ENCODE peak calls at places on chromosomes 5 and 9, in four cellular contexts. Z is NCI-H2081, S is dorsolateral prefrontal cortex, C is substantia nigra. E is an unnamed sample.
A peak's percentile ranks its signal among the peaks of the same experiment; 100 is the strongest.

GRCh38 chr5:145943674-145944121 is 7.3 kb downstream of the SH3RF2 start:
- DNase-seq in Z (no peak), S (no peak), C (no peak), E (peak; percentile 57)

GRCh38 chr9:121059998-121060636 is 10.0 kb upstream of the C5 start:
- DNase-seq in Z (peak; percentile 55), S (no peak), C (no peak), E (peak; percentile 59)

GRCh38 chr5:122102825-122103224 is 24.8 kb upstream of the LOX start:
- DNase-seq in C (no peak), S (no peak), Z (no peak), E (no peak)

GRCh38 chr5:93017854-93018253 is 563.2 kb downstream of the NR2F1-AS1 start:
- DNase-seq in Z (no peak), S (no peak), C (no peak), E (no peak)

GRCh38 chr5:90421136-90421535 is 11.6 kb upstream of the CETN3 start:
- DNase-seq in S (no peak), C (no peak), Z (no peak), E (no peak)

GRCh38 chr5:25444697-25445096 is 799.9 kb upstream of the CDH10 start:
- DNase-seq in S (no peak), Z (no peak), C (no peak), E (no peak)

GRCh38 chr5:125891326-125891725 is 531.9 kb upstream of the GRAMD2B start:
- DNase-seq in S (no peak), C (no peak), Z (no peak), E (no peak)

GRCh38 chr5:35415305-35415704 is 185.0 kb upstream of the PRLR start:
- DNase-seq in Z (no peak), C (no peak), S (no peak), E (no peak)

GRCh38 chr5:125043781-125044391 is 297.4 kb upstream of the ZNF608 start:
- DNase-seq in Z (peak; percentile 83), S (no peak), C (no peak), E (peak; percentile 66)

GRCh38 chr9:16726023-16726422 is 144.4 kb downstream of the BNC2 start:
- DNase-seq in Z (no peak), S (no peak), C (no peak), E (no peak)

GRCh38 chr9:129007035-129007765 is 20.9 kb downstream of the SH3GLB2 start:
- DNase-seq in C (no peak), Z (no peak), S (no peak), E (no peak)

GRCh38 chr9:34125681-34126206 is 754 bp downstream of the DCAF12 start:
- DNase-seq in Z (no peak), C (no peak), S (no peak), E (no peak)